ENCODE peak calls at places on chromosome 17, in five cellular contexts. D is stimulated activated CD4-positive, alpha-beta T cell treated with anti-CD3 and anti-CD28 coated beads, Interleukin-15, amount 100 ng/mL, for 24 hours; R is HTR-8/SVneo; H is prostate gland; G is CD4-positive, alpha-beta T cell. P is an unnamed sample.

GRCh38 chr17:64777413-64778101 is 115.5 kb upstream of the SMURF2 start:
- DNase-seq in D (no peak), R (no peak), H (no peak), G (no peak), P (no peak)

GRCh38 chr17:7824021-7824924 is 9.7 kb upstream of the KDM6B start:
- DNase-seq in D (no peak), H (no peak), G (no peak), R (no peak), P (no peak)

GRCh38 chr17:65438708-65439294 is 122.6 kb downstream of the AXIN2 start:
- DNase-seq in R (peak; percentile 53), H (no peak), D (no peak), G (no peak), P (no peak)

GRCh38 chr17:37553357-37553966 is 55.8 kb downstream of the SYNRG start:
- DNase-seq in G (no peak), H (no peak), R (no peak), D (no peak), P (no peak)

GRCh38 chr17:58525239-58525638 is 10.8 kb upstream of the MTMR4 start:
- DNase-seq in H (no peak), D (no peak), R (peak; percentile 81), G (no peak), P (no peak)

GRCh38 chr17:4004517-4005295 is 40.5 kb upstream of the ATP2A3 start:
- DNase-seq in R (peak; percentile 56), G (peak; percentile 54), H (peak; percentile 76), D (peak; percentile 71), P (peak; percentile 78)

GRCh38 chr17:67171560-67171959 is 73.4 kb downstream of the HELZ start:
- DNase-seq in D (no peak), H (no peak), G (no peak), R (no peak), P (no peak)

GRCh38 chr17:37488607-37489196 is 989 bp upstream of the DUSP14 start:
- DNase-seq in R (peak; percentile 85), D (peak; percentile 79), G (peak; percentile 33), H (peak; percentile 91), P (peak; percentile 92)

P was measured in LNCaP clone FGC.